ENCODE peak calls at places on chromosomes 7 and 10, in seven cellular contexts. One of them, this sample, is unnamed.

GRCh38 chr10:52391927-52392602 is 78.0 kb downstream of the DKK1 start:
- DNase-seq in SJCRH30: peak; percentile 4
- DNase-seq in lung: no peak
- DNase-seq in adipocyte: no peak
- DNase-seq in neural progenitor cell: no peak
- DNase-seq in CD8-positive, alpha-beta memory T cell: no peak
- DNase-seq in mesendoderm: no peak
- DNase-seq in this sample: no peak

GRCh38 chr7:11489280-11489679 is 342.7 kb downstream of the THSD7A start:
- DNase-seq in SJCRH30: no peak
- DNase-seq in lung: no peak
- DNase-seq in adipocyte: no peak
- DNase-seq in neural progenitor cell: no peak
- DNase-seq in CD8-positive, alpha-beta memory T cell: no peak
- DNase-seq in mesendoderm: no peak
- DNase-seq in this sample: no peak

GRCh38 chr7:1160665-1161010 is 642 bp upstream of the ZFAND2A start:
- DNase-seq in SJCRH30: no peak
- DNase-seq in lung: no peak
- DNase-seq in adipocyte: peak; percentile 43
- DNase-seq in neural progenitor cell: peak; percentile 25
- DNase-seq in CD8-positive, alpha-beta memory T cell: peak; percentile 48
- DNase-seq in mesendoderm: no peak
- DNase-seq in this sample: no peak

GRCh38 chr7:66682350-66683093 is 53.8 kb downstream of the KCTD7 start:
- DNase-seq in SJCRH30: peak; percentile 39
- DNase-seq in lung: peak; percentile 36
- DNase-seq in adipocyte: peak; percentile 74
- DNase-seq in neural progenitor cell: peak; percentile 73
- DNase-seq in CD8-positive, alpha-beta memory T cell: no peak
- DNase-seq in mesendoderm: peak; percentile 52
- DNase-seq in this sample: no peak

GRCh38 chr10:22612316-22612715 is 102.1 kb downstream of the PIP4K2A start:
- DNase-seq in SJCRH30: no peak
- DNase-seq in lung: no peak
- DNase-seq in adipocyte: no peak
- DNase-seq in neural progenitor cell: no peak
- DNase-seq in CD8-positive, alpha-beta memory T cell: no peak
- DNase-seq in mesendoderm: no peak
- DNase-seq in this sample: no peak

GRCh38 chr7:137546009-137546408 is 202.5 kb upstream of the PTN start:
- DNase-seq in SJCRH30: no peak
- DNase-seq in lung: no peak
- DNase-seq in adipocyte: no peak
- DNase-seq in neural progenitor cell: no peak
- DNase-seq in CD8-positive, alpha-beta memory T cell: no peak
- DNase-seq in mesendoderm: no peak
- DNase-seq in this sample: no peak

GRCh38 chr10:121999301-121999700 is 10.3 kb downstream of the TACC2 start:
- DNase-seq in SJCRH30: no peak
- DNase-seq in lung: no peak
- DNase-seq in adipocyte: peak; percentile 8
- DNase-seq in neural progenitor cell: no peak
- DNase-seq in CD8-positive, alpha-beta memory T cell: no peak
- DNase-seq in mesendoderm: no peak
- DNase-seq in this sample: no peak

GRCh38 chr10:6871128-6871527 is 291.1 kb upstream of the PRKCQ start:
- DNase-seq in SJCRH30: no peak
- DNase-seq in lung: no peak
- DNase-seq in adipocyte: no peak
- DNase-seq in neural progenitor cell: no peak
- DNase-seq in CD8-positive, alpha-beta memory T cell: no peak
- DNase-seq in mesendoderm: no peak
- DNase-seq in this sample: no peak

GRCh38 chr7:50367570-50367969 is 63.1 kb downstream of the IKZF1 start:
- DNase-seq in SJCRH30: no peak
- DNase-seq in lung: no peak
- DNase-seq in adipocyte: no peak
- DNase-seq in neural progenitor cell: no peak
- DNase-seq in CD8-positive, alpha-beta memory T cell: no peak
- DNase-seq in mesendoderm: no peak
- DNase-seq in this sample: no peak

GRCh38 chr7:50364645-50365044 is 60.1 kb downstream of the IKZF1 start:
- DNase-seq in SJCRH30: no peak
- DNase-seq in lung: no peak
- DNase-seq in adipocyte: no peak
- DNase-seq in neural progenitor cell: no peak
- DNase-seq in CD8-positive, alpha-beta memory T cell: no peak
- DNase-seq in mesendoderm: no peak
- DNase-seq in this sample: no peak

GRCh38 chr7:50368366-50368765 is 63.9 kb downstream of the IKZF1 start:
- DNase-seq in SJCRH30: no peak
- DNase-seq in lung: no peak
- DNase-seq in adipocyte: no peak
- DNase-seq in neural progenitor cell: no peak
- DNase-seq in CD8-positive, alpha-beta memory T cell: no peak
- DNase-seq in mesendoderm: no peak
- DNase-seq in this sample: no peak

GRCh38 chr7:50367098-50367497 is 62.6 kb downstream of the IKZF1 start:
- DNase-seq in SJCRH30: no peak
- DNase-seq in lung: no peak
- DNase-seq in adipocyte: no peak
- DNase-seq in neural progenitor cell: no peak
- DNase-seq in CD8-positive, alpha-beta memory T cell: peak; percentile 66
- DNase-seq in mesendoderm: no peak
- DNase-seq in this sample: no peak

DNA sequence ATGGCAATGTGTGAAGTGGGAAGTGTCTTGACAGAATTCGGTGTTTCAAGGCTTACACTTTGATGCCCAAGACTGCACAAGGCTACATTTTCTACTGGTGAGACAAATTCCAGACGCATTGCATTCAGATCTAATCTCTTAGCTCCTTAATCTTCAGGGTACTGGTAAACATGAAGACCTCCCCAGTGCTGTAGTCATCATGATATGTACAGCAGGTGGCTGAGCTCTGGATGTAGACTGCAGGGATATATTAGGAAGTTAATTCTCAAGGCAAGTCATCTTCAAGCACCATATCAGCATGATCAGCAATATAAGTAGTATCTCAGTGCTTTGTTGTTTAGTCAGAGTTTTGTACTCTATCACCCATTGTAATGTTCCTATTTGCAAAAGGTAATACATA is 61.8 kb downstream of the IKZF1 start:
- DNase-seq in SJCRH30: no peak
- DNase-seq in lung: no peak
- DNase-seq in adipocyte: no peak
- DNase-seq in neural progenitor cell: no peak
- DNase-seq in CD8-positive, alpha-beta memory T cell: no peak
- DNase-seq in mesendoderm: no peak
- DNase-seq in this sample: no peak
- H3K36me3 ChIP-seq in SJCRH30: no peaks in the 10 kb centered on the region
- H3K36me3 ChIP-seq in lung: no peaks in the 10 kb centered on the region
- H3K36me3 ChIP-seq in adipocyte: no peaks in the 10 kb centered on the region
- H3K36me3 ChIP-seq in neural progenitor cell: no peaks in the 10 kb centered on the region
- H3K36me3 ChIP-seq in CD8-positive, alpha-beta memory T cell: peaks cover 40% of the 10 kb centered on the region
- H3K36me3 ChIP-seq in mesendoderm: no peaks in the 10 kb centered on the region
- H3K36me3 ChIP-seq in this sample: no peaks in the 10 kb centered on the region

DNA sequence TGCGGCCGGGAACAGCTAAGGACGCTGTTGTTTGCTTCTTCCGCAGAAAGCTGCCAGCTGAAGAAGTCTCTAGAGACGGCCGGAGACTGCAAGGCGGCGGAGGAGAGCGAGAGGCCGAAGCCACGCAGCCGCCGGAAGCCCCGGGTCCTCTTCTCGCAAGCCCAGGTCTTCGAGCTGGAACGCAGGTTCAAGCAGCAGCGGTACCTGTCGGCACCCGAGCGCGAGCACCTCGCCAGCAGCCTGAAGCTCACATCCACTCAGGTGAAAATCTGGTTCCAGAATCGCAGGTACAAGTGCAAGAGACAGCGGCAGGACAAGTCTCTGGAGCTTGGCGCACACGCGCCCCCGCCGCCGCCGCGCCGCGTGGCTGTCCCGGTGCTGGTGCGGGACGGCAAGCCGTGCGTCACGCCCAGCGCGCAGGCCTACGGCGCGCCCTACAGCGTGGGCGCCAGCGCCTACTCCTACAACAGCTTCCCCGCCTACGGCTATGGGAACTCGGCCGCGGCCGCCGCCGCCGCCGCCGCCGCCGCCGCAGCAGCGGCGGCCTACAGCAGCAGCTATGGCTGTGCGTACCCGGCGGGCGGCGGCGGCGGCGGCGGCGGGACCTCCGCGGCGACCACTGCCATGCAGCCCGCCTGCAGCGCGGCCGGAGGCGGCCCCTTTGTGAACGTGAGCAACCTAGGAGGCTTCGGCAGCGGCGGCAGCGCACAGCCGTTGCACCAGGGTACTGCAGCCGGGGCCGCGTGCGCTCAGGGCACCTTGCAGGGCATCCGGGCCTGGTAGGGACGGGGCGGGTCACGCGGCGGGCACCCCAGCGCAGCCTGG is 2.4 kb downstream of the NKX2-3 start:
- DNase-seq in SJCRH30: no peak
- DNase-seq in lung: no peak
- DNase-seq in adipocyte: peak; percentile 50
- DNase-seq in neural progenitor cell: peak; percentile 82
- DNase-seq in CD8-positive, alpha-beta memory T cell: no peak
- DNase-seq in mesendoderm: no peak
- DNase-seq in this sample: peak; percentile 69
- H3K4me3 ChIP-seq in SJCRH30: no peak overlapping the region
- H3K4me3 ChIP-seq in lung: no peak overlapping the region
- H3K4me3 ChIP-seq in adipocyte: peak overlapping the region; percentile 61
- H3K4me3 ChIP-seq in neural progenitor cell: peak overlapping the region; percentile 35
- H3K4me3 ChIP-seq in CD8-positive, alpha-beta memory T cell: no peak overlapping the region
- H3K4me3 ChIP-seq in mesendoderm: no peak overlapping the region
- H3K4me3 ChIP-seq in this sample: no peak overlapping the region

DNA sequence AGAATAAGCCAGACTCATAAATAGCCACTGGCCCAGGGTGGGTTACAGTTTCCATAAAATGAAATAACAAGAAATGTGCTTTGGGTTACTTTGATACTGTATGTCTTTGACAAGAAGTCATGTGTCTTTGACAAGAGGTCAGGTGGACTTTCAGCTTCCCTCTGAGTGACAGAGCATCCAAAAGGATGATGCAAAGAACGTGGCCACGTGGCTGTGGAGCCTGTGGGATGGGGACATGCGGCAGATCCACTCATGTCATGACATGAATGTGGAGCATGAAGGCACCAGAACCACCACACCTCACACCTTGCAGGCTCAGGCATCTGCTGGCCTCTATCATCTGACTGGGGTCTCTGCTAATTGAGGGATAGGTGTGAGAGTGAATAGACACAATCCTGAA is 37.1 kb upstream of the CUX1 start:
- DNase-seq in SJCRH30: no peak
- DNase-seq in lung: no peak
- DNase-seq in adipocyte: no peak
- DNase-seq in neural progenitor cell: no peak
- DNase-seq in CD8-positive, alpha-beta memory T cell: no peak
- DNase-seq in mesendoderm: no peak
- DNase-seq in this sample: no peak
- H3K27me3 ChIP-seq in SJCRH30: no peaks in the 10 kb centered on the region
- H3K27me3 ChIP-seq in lung: no peaks in the 10 kb centered on the region
- H3K27me3 ChIP-seq in adipocyte: peaks cover 60% of the 10 kb centered on the region
- H3K27me3 ChIP-seq in neural progenitor cell: no peaks in the 10 kb centered on the region
- H3K27me3 ChIP-seq in CD8-positive, alpha-beta memory T cell: no peaks in the 10 kb centered on the region
- H3K27me3 ChIP-seq in mesendoderm: no peaks in the 10 kb centered on the region
- H3K27me3 ChIP-seq in this sample: no peaks in the 10 kb centered on the region

DNA sequence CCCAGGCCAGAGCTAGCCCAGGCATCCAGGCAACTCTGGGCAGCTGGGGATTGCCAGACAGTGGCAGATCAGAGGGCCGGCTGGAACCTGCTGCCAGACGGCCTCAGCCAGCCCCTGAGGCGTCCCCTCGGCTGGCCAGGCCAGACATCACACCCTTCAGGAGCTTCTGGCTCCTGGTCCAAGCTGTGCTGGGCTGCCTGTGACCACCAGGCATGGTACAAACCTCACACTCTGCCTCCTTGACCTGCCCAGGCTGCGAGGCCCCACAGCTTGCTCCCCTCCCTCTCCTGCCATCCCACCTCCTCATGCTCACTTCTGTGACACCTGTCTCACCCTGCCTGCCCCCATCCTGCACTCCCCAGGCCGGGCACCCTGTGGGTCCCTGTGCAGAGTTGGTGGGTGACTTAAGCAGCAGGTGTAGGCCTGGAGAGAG is 5.7 kb downstream of the DEPP1 start:
- DNase-seq in SJCRH30: no peak
- DNase-seq in lung: no peak
- DNase-seq in adipocyte: no peak
- DNase-seq in neural progenitor cell: no peak
- DNase-seq in CD8-positive, alpha-beta memory T cell: no peak
- DNase-seq in mesendoderm: no peak
- DNase-seq in this sample: peak; percentile 21
- H3K36me3 ChIP-seq in SJCRH30: peaks cover 3% of the 10 kb centered on the region
- H3K36me3 ChIP-seq in lung: no peaks in the 10 kb centered on the region
- H3K36me3 ChIP-seq in adipocyte: peaks cover 46% of the 10 kb centered on the region
- H3K36me3 ChIP-seq in neural progenitor cell: no peaks in the 10 kb centered on the region
- H3K36me3 ChIP-seq in CD8-positive, alpha-beta memory T cell: no peaks in the 10 kb centered on the region
- H3K36me3 ChIP-seq in mesendoderm: no peaks in the 10 kb centered on the region
- H3K36me3 ChIP-seq in this sample: peaks cover 2% of the 10 kb centered on the region